ENCODE peak calls at places on chromosomes 11 and 22, in ten cellular contexts. P is suprapubic skin; K is vagina; E is CD4-positive, CD25-positive, alpha-beta regulatory T cell; V is lower lobe of right lung; N is cardiac muscle cell; G is fibroblast of lung; S is CD8-positive, alpha-beta T cell; C is Peyer's patch; Y is CD4-positive, alpha-beta T cell. M is an unnamed sample. For H3K9me3 and H3K27me3, the result is how much of the 10 kb centered on the place peaks cover.

GRCh38 chr22:28822930-28823481 is 22.6 kb upstream of the XBP1 start:
- DNase-seq in E (peak), S (no peak), Y (no peak), P (no peak), C (no peak), N (no peak), G (peak), K (no peak), V (no peak), M (no peak)

GRCh38 chr22:20436309-20437252 is 1.0 kb downstream of the SCARF2 start:
- DNase-seq in E (no peak), S (peak), C (no peak), K (no peak), G (peak), P (peak), V (peak), N (peak), Y (no peak), M (peak)

GRCh38 chr11:10309163-10310093 is 4.6 kb downstream of the ADM start:
- DNase-seq in P (peak), G (peak), C (no peak), N (peak), S (no peak), V (peak), Y (no peak), E (no peak), K (no peak), M (peak)

GRCh38 chr11:108592591-108593213 is 866 bp downstream of the EXPH5 start:
- DNase-seq in N (no peak), Y (peak), S (peak), V (peak), C (peak), E (peak), K (no peak), G (peak), P (no peak), M (peak)

GRCh38 chr11:76975513-76975912 is 58.7 kb upstream of the B3GNT6 start:
- DNase-seq in S (no peak), V (no peak), N (no peak), G (no peak), Y (no peak), K (no peak), P (no peak), E (no peak), C (no peak), M (no peak)

GRCh38 chr11:20208622-20209090 is 48.4 kb upstream of the DBX1 start:
- DNase-seq in N (no peak), K (no peak), G (no peak), E (no peak), P (no peak), Y (no peak), V (no peak), S (no peak), C (no peak), M (no peak)

GRCh38 chr11:131600591-131600990 is 230.2 kb downstream of the NTM start:
- DNase-seq in S (no peak), N (no peak), V (no peak), C (no peak), E (no peak), Y (no peak), K (no peak), P (no peak), G (peak), M (peak)

GRCh38 chr11:125211191-125211953 is 46.8 kb downstream of the PKNOX2 start:
- DNase-seq in Y (no peak), K (no peak), C (no peak), P (no peak), V (no peak), N (no peak), G (no peak), E (no peak), S (no peak), M (no peak)

GRCh38 chr11:14290422-14290821 is 68.6 kb downstream of the RRAS2 start:
- DNase-seq in V (no peak), E (peak), N (no peak), G (no peak), K (no peak), P (no peak), S (no peak), Y (no peak), C (no peak), M (no peak)

GRCh38 chr22:48761546-48761945 is 1066.1 kb downstream of the BRD1 start:
- DNase-seq in P (peak), V (peak), S (peak), N (no peak), C (peak), E (no peak), G (no peak), K (peak), Y (no peak), M (no peak)

GRCh38 chr11:84480151-84480550 is 1147.0 kb downstream of the DLG2 start:
- DNase-seq in G (no peak), V (no peak), N (no peak), Y (no peak), C (no peak), E (no peak), K (no peak), S (no peak), P (no peak), M (no peak)

GRCh38 chr22:45602824-45603301 is 68.8 kb upstream of the ATXN10 start:
- DNase-seq in V (peak), N (peak), P (no peak), S (no peak), C (no peak), G (peak), Y (no peak), K (no peak), E (no peak), M (peak)

GRCh38 chr11:88179966-88180629 is 4.9 kb upstream of the RAB38 start:
- DNase-seq in N (peak), S (no peak), Y (no peak), P (no peak), K (no peak), V (no peak), C (no peak), E (no peak), G (peak), M (no peak)

GRCh38 chr11:117950320-117950719 is 21.1 kb upstream of the TMPRSS13 start:
- DNase-seq in V (no peak), C (peak), P (no peak), Y (peak), N (peak), K (no peak), E (peak), G (no peak), S (peak), M (no peak)

GRCh38 chr11:72896431-72896830 is 82.2 kb downstream of the ATG16L2 start:
- DNase-seq in E (no peak), V (no peak), N (no peak), C (no peak), K (no peak), P (no peak), G (no peak), S (no peak), Y (no peak), M (no peak)

GRCh38 chr11:115503083-115503885 is 931 bp downstream of the CADM1 start:
- DNase-seq in S (peak), Y (no peak), C (no peak), P (peak), E (no peak), V (peak), G (peak), N (peak), K (no peak), M (peak)

GRCh38 chr11:34890812-34891211 is 25.4 kb downstream of the APIP start:
- DNase-seq in K (no peak), G (peak), S (no peak), V (no peak), Y (no peak), C (no peak), E (peak), P (no peak), N (peak), M (no peak)

GRCh38 chr11:69640995-69641581 is at the start of gene CCND1:
- DNase-seq in Y (peak), E (peak), C (peak), V (peak), P (no peak), S (no peak), K (no peak), N (peak), G (peak), M (peak)

GRCh38 chr11:133843454-133843987 is 1.8 kb downstream of the SPATA19 start:
- DNase-seq in C (no peak), N (no peak), Y (no peak), P (no peak), S (peak), G (no peak), K (no peak), E (no peak), V (no peak), M (no peak)

GRCh38 chr11:35419713-35420333 is 465 bp upstream of the SLC1A2 start:
- DNase-seq in V (peak), P (no peak), K (no peak), Y (no peak), S (no peak), C (no peak), E (no peak), N (peak), G (no peak), M (no peak)

GRCh38 chr11:2569321-2569721 is 124.5 kb downstream of the KCNQ1 start:
- DNase-seq in E (no peak), G (no peak), K (no peak), N (no peak), P (peak), V (peak), S (no peak), C (no peak), Y (no peak), M (no peak)

GRCh38 chr22:41488076-41488475 is 19.2 kb downstream of the ACO2 start:
- DNase-seq in Y (no peak), E (no peak), V (no peak), K (no peak), G (no peak), S (no peak), C (no peak), P (no peak), N (no peak), M (no peak)

GRCh38 chr11:16124390-16124789 is 232.0 kb downstream of the SOX6 start:
- DNase-seq in G (no peak), C (no peak), E (no peak), P (no peak), S (no peak), K (no peak), Y (no peak), V (no peak), N (no peak), M (no peak)

GRCh38 chr11:127451852-127452251 is 451.3 kb upstream of the KIRREL3 start:
- DNase-seq in P (no peak), V (no peak), Y (no peak), C (no peak), G (no peak), N (no peak), S (no peak), E (no peak), K (no peak), M (no peak)

GRCh38 chr11:112537846-112538330 is 277.2 kb upstream of the PLET1 start:
- DNase-seq in K (no peak), P (no peak), Y (no peak), S (no peak), C (no peak), G (no peak), N (peak), E (no peak), V (no peak), M (no peak)

GRCh38 chr11:70502677-70503076 is 104.3 kb downstream of the CTTN start:
- DNase-seq in G (no peak), S (no peak), P (no peak), Y (no peak), K (no peak), E (no peak), C (no peak), N (no peak), V (peak), M (no peak)

GRCh38 chr11:90332415-90332814 is 109.6 kb upstream of the CHORDC1 start:
- DNase-seq in S (no peak), K (no peak), V (no peak), Y (no peak), N (no peak), E (no peak), C (no peak), G (no peak), P (no peak), M (no peak)

GRCh38 chr11:14384338-14384737 is 25.4 kb upstream of the RRAS2 start:
- DNase-seq in G (peak), N (peak), S (no peak), C (no peak), E (no peak), Y (no peak), P (no peak), V (no peak), K (no peak), M (no peak)

DNA sequence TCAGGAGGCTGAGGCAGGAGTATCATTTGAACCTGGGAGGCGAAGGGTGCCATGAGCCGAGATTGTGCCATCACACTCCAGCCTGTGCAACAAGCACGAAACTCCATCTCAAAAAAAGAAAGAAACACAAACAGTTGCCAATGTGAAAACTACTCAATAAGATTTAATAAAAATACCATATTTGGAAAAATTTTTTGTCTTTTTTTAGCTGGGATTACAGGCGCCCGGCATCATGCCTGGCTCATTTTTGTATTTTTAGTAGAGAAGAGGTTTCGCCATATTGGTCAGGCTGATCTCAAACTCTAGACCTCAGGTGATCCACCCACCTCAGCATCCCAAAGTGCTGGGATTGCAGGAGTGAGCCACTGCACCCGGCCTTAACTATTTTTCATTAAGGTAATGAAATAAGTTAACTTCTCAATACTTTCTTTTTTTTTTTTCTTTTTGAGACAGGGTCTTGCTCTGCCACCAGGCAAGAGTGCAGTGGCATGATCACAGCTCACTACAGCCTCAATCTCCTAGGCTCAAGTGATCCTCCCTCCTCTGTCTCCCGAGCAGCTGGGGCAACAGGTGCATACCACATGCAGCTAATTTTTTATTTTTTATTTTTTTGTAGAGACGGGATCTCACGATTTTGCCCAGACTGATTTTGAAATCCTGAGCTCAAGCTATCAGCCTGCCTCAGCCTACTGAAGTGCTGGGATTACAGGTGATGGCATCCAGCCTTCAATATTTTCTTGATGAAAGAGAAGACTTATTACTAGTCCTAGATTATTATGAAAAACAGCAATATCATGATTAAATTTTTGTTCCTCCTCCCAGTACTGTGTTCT is 4746.2 kb upstream of the OR11H1 start:
- DNase-seq in P (no peak), C (no peak), S (no peak), Y (no peak), G (no peak), V (no peak), E (no peak), K (no peak), N (no peak), M (no peak)
- H3K9me3 ChIP-seq in P (under half), C (under half), S (under half), Y (under half), G (under half), V (under half), E (under half), K (under half), N (under half), M (under half)

DNA sequence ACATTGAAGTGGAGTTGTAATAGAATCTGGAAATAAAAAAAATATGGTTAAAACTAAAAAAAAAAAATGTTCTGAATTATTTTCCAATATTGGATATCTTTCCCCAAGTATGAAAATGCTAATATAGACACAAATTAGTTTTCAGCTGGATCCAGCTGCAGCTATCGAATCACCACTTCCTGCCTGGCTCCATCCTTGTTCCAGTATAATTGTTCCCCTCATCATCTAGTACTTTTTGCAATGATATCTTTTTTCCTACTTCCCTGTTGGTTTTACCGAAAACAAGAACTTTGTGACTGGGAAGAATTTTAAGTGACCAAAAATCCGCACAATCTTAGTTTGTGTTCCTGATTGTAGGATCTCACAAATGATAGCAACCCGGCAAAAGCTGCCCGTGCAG is 9.4 kb downstream of the OR4D9 start:
- DNase-seq in N (peak), S (no peak), K (no peak), G (no peak), V (no peak), C (no peak), P (no peak), E (no peak), Y (no peak), M (no peak)
- H3K27me3 ChIP-seq in N (under half), S (under half), K (under half), G (under half), V (under half), C (under half), P (under half), E (under half), Y (under half), M (under half)

GRCh38 chr22:16559056-16559955 is 33.3 kb downstream of the CCT8L2 start:
- DNase-seq in V (peak), K (no peak), C (no peak), Y (no peak), S (no peak), P (no peak), N (no peak), G (no peak), E (no peak), M (peak)
- H3K9me3 ChIP-seq in V (under half), K (under half), C (under half), Y (under half), S (under half), P (under half), N (under half), G (under half), E (under half), M (under half)

GRCh38 chr11:8260202-8260996 is 3.3 kb downstream of the LMO1 start:
- DNase-seq in P (peak), K (no peak), E (no peak), G (no peak), Y (no peak), S (no peak), V (peak), N (no peak), C (no peak), M (no peak)

GRCh38 chr11:8261921-8262551 is 1.6 kb downstream of the LMO1 start:
- DNase-seq in S (no peak), E (no peak), N (no peak), G (no peak), P (peak), C (no peak), V (peak), Y (no peak), K (no peak), M (no peak)

GRCh38 chr11:8262552-8263108 is 1.0 kb downstream of the LMO1 start:
- DNase-seq in V (peak), E (peak), S (no peak), N (peak), K (no peak), P (no peak), G (peak), C (no peak), Y (no peak), M (peak)

GRCh38 chr11:8259316-8259995 is 4.2 kb downstream of the LMO1 start:
- DNase-seq in S (no peak), N (no peak), K (no peak), G (no peak), P (peak), V (peak), C (peak), E (no peak), Y (no peak), M (peak)

GRCh38 chr11:8261316-8261715 is 2.4 kb downstream of the LMO1 start:
- DNase-seq in V (no peak), P (peak), N (no peak), C (no peak), E (no peak), S (no peak), G (no peak), Y (no peak), K (no peak), M (no peak)
- H3K27me3 ChIP-seq in V (half or more), P (under half), N (half or more), C (under half), E (under half), S (under half), G (under half), Y (half or more), K (under half), M (under half)

DNA sequence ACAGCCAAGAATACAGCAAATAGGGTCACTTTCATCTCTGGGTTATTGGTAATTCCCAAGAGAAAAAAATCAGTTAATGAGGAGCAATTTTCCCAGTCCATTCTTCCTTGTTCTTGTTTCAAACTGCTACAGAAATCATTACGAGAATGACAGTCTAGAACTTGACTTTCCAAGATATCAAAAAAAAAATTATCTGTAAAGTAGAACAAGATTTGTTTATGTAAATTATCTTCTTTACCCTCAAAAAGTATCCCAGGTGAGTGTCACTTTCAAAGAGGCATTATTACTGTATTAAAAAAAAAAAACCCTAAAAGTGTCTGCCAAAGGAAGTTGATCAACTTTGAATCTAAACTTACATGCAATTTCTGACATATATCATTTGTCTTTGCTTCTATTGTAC is at the start of gene OR5W2:
- DNase-seq in V (no peak), P (no peak), Y (no peak), G (no peak), N (no peak), S (no peak), C (no peak), E (no peak), K (no peak), M (no peak)
- H3K9me3 ChIP-seq in V (under half), P (under half), Y (under half), G (under half), N (under half), S (under half), C (under half), E (under half), K (under half), M (under half)

GRCh38 chr11:93983542-93984204 is 37.5 kb upstream of the HEPHL1 start:
- DNase-seq in N (no peak), P (no peak), G (no peak), S (no peak), C (no peak), Y (no peak), K (no peak), V (no peak), E (no peak), M (no peak)

GRCh38 chr11:93988912-93989311 is 32.2 kb upstream of the HEPHL1 start:
- DNase-seq in K (no peak), E (no peak), P (no peak), C (no peak), G (no peak), N (no peak), V (no peak), S (no peak), Y (no peak), M (no peak)

GRCh38 chr11:93988455-93988854 is 32.7 kb upstream of the HEPHL1 start:
- DNase-seq in P (no peak), Y (no peak), C (no peak), N (no peak), V (no peak), K (no peak), E (no peak), G (no peak), S (no peak), M (no peak)

GRCh38 chr11:93986716-93987115 is 34.4 kb upstream of the HEPHL1 start:
- DNase-seq in V (peak), P (no peak), S (no peak), Y (no peak), C (no peak), N (peak), G (peak), K (no peak), E (no peak), M (peak)

DNA sequence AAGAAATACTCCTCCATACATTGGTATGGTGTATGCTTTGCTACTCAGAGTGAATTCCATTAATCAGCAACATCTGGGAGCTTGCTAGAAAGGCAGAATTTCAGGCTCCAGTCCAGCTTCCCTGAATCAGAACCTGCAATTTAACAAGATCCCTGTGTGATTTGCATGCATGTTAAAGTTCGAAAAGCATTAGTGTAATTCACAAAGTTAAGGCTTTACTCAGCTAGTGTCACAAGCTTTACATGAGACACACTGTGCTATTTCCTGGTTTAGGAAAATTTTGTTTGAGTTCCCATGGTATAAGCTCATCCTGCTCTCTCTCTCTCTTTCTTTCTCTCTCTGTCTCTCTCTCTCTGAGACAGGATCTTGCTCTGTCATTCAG is 37.0 kb upstream of the HEPHL1 start:
- DNase-seq in C (no peak), Y (no peak), E (no peak), G (peak), S (no peak), N (no peak), K (no peak), P (no peak), V (no peak), M (no peak)
- H3K27me3 ChIP-seq in C (under half), Y (under half), E (under half), G (under half), S (under half), N (under half), K (under half), P (under half), V (under half), M (under half)

M was measured in MG63.